ENCODE peak calls at places on chromosomes 12 and 14, in five cellular contexts. O is adipocyte; E is CD4-positive, CD25-positive, alpha-beta regulatory T cell; Y is PC-9; M is cardiac muscle cell. D is an unnamed sample.

GRCh38 chr14:101101456-101102056 is 198.0 kb upstream of the RTL1 start:
- DNase-seq in O (no peak), E (no peak), Y (no peak), M (no peak), D (peak; percentile 25)

GRCh38 chr12:70637686-70638085 is 457 bp upstream of the PTPRB start:
- DNase-seq in O (no peak), E (no peak), Y (no peak), M (no peak), D (no peak)

GRCh38 chr12:106137456-106138278 is 1.1 kb downstream of the NUAK1 start:
- DNase-seq in O (peak; percentile 52), E (no peak), Y (no peak), M (peak; percentile 18), D (no peak)

GRCh38 chr12:94202245-94203180 is 54.1 kb downstream of the PLXNC1 start:
- DNase-seq in O (no peak), E (no peak), Y (no peak), M (no peak), D (no peak)

GRCh38 chr12:85531345-85531744 is 251.3 kb downstream of the ALX1 start:
- DNase-seq in O (no peak), E (no peak), Y (no peak), M (no peak), D (no peak)

GRCh38 chr14:31414190-31414833 is 6.0 kb downstream of the HEATR5A start:
- DNase-seq in O (no peak), E (no peak), Y (no peak), M (peak; percentile 13), D (no peak)

GRCh38 chr12:12333980-12334709 is 15.9 kb downstream of the MANSC1 start:
- DNase-seq in O (peak; percentile 58), E (peak; percentile 71), Y (peak; percentile 57), M (peak; percentile 68), D (peak; percentile 48)

GRCh38 chr12:64098709-64099354 is 123.3 kb downstream of the KICS2 start:
- DNase-seq in O (no peak), E (no peak), Y (no peak), M (peak; percentile 85), D (no peak)

GRCh38 chr12:117685115-117685926 is 283.5 kb downstream of the KSR2 start:
- DNase-seq in O (no peak), E (no peak), Y (peak; percentile 7), M (peak; percentile 4), D (no peak)

GRCh38 chr12:13339538-13339937 is 143.0 kb downstream of the EMP1 start:
- DNase-seq in O (no peak), E (no peak), Y (peak; percentile 59), M (no peak), D (no peak)

GRCh38 chr14:96038558-96038919 is 623 bp upstream of the C14orf132 start:
- DNase-seq in O (no peak), E (no peak), Y (no peak), M (no peak), D (no peak)
- H3K9me3 ChIP-seq in O (no peaks in the 10 kb centered on the region), E (no peaks in the 10 kb centered on the region), Y (no peaks in the 10 kb centered on the region), M (no peaks in the 10 kb centered on the region), D (no peaks in the 10 kb centered on the region)

GRCh38 chr12:11040162-11040561 is 9.0 kb upstream of the TAS2R31 start:
- DNase-seq in O (no peak), E (no peak), Y (no peak), M (no peak), D (no peak)
- H3K4me1 ChIP-seq in O (no peaks in the 10 kb centered on the region), E (no peaks in the 10 kb centered on the region), Y (no peaks in the 10 kb centered on the region), M (no peaks in the 10 kb centered on the region), D (no peaks in the 10 kb centered on the region)

DNA sequence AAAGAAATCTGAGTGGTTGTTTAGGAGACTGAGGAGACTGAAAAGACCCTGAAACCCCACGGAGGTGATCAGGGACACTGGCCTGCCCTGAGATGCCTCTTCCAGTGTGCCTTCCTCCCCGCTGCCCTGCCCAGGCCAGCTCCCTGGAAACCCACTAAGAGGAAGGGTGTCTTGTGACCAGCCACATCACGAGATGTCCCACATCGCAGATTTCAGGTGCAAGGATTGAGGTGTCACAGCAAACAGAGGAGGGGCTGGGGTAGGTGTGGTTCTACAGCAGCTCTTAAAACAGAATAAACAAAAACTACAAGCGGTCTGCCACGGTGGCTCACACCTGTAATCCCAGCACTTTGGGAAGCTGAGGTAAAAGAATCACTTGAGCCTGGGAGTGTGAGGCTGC is 184.3 kb upstream of the C14orf180 start:
- DNase-seq in O (no peak), E (no peak), Y (no peak), M (no peak), D (peak; percentile 20)
- H3K9me3 ChIP-seq in O (peaks cover 19% of the 10 kb centered on the region), E (no peaks in the 10 kb centered on the region), Y (peaks cover 4% of the 10 kb centered on the region), M (no peaks in the 10 kb centered on the region), D (peaks cover 17% of the 10 kb centered on the region)

GRCh38 chr12:57134949-57135348 is 6.7 kb downstream of the LRP1 start:
- DNase-seq in O (peak; percentile 15), E (no peak), Y (no peak), M (no peak), D (no peak)

GRCh38 chr12:57133916-57134315 is 5.6 kb downstream of the LRP1 start:
- DNase-seq in O (peak; percentile 38), E (no peak), Y (no peak), M (no peak), D (no peak)

GRCh38 chr12:57130941-57131340 is 2.7 kb downstream of the LRP1 start:
- DNase-seq in O (no peak), E (no peak), Y (no peak), M (no peak), D (no peak)

GRCh38 chr12:57131896-57132744 is 3.8 kb downstream of the LRP1 start:
- DNase-seq in O (peak; percentile 44), E (no peak), Y (no peak), M (no peak), D (no peak)

GRCh38 chr12:57133013-57133569 is 4.8 kb downstream of the LRP1 start:
- DNase-seq in O (peak; percentile 67), E (no peak), Y (no peak), M (peak; percentile 68), D (no peak)
- H3K4me1 ChIP-seq in O (peaks cover 70% of the 10 kb centered on the region), E (peaks cover 9% of the 10 kb centered on the region), Y (no peaks in the 10 kb centered on the region), M (peaks cover 49% of the 10 kb centered on the region), D (peaks cover 6% of the 10 kb centered on the region)

GRCh38 chr14:105857816-105858675 is 331.7 kb downstream of the TMEM121 start:
- DNase-seq in O (no peak), E (peak; percentile 49), Y (no peak), M (no peak), D (no peak)
- H3K9me3 ChIP-seq in O (no peaks in the 10 kb centered on the region), E (no peaks in the 10 kb centered on the region), Y (no peaks in the 10 kb centered on the region), M (no peaks in the 10 kb centered on the region), D (no peaks in the 10 kb centered on the region)

GRCh38 chr14:68958553-68958952 is 20.5 kb downstream of the ACTN1 start:
- DNase-seq in O (no peak), E (no peak), Y (no peak), M (no peak), D (no peak)

GRCh38 chr14:68961361-68961760 is 17.7 kb downstream of the ACTN1 start:
- DNase-seq in O (no peak), E (no peak), Y (no peak), M (no peak), D (no peak)

GRCh38 chr14:68959035-68959434 is 20.1 kb downstream of the ACTN1 start:
- DNase-seq in O (no peak), E (no peak), Y (no peak), M (no peak), D (no peak)

GRCh38 chr14:68961781-68962584 is 17.1 kb downstream of the ACTN1 start:
- DNase-seq in O (peak; percentile 27), E (no peak), Y (peak; percentile 51), M (no peak), D (no peak)

DNA sequence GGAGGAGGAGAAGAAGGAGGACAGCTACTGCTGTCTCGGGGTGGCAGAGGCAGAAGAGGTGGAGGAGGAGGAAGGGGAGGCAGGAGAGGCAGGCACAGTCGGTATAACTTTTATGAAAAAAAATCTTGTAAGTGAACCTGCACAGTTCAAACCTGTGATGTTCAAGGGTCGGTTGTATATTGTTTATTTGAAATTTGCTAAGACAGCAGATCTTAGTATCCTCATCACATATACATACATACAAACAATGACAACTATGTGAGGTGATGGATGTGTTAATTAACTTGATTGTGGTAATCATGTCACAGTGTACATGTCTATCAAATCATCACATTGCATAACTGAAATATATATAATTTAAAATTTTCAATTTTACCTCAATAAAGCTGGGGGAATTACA is 19.0 kb downstream of the ACTN1 start:
- DNase-seq in O (no peak), E (no peak), Y (no peak), M (no peak), D (no peak)
- H3K4me1 ChIP-seq in O (peaks cover 52% of the 10 kb centered on the region), E (peaks cover 11% of the 10 kb centered on the region), Y (peaks cover 23% of the 10 kb centered on the region), M (peaks cover 23% of the 10 kb centered on the region), D (peaks cover 41% of the 10 kb centered on the region)